ENCODE peak calls at places on chromosomes 1 and 21, in eight cellular contexts. U is right lobe of liver, C is A549, B is ovary, G is HCT116, H is prostate gland, K is esophagus squamous epithelium, R is body of pancreas. N is an unnamed sample.

GRCh38 chr1:153606194-153606593 is 6.7 kb downstream of the S100A16 start:
- DNase-seq in U (no peak), C (no peak), B (no peak), G (no peak), H (no peak), K (no peak), R (no peak), N (no peak)

GRCh38 chr1:176517484-176517883 is 54.5 kb downstream of the PAPPA2 start:
- DNase-seq in U (no peak), C (no peak), B (no peak), G (no peak), H (no peak), K (no peak), R (no peak), N (no peak)

GRCh38 chr21:43778469-43779335 is 2.6 kb upstream of the CSTB start:
- DNase-seq in U (no peak), C (no peak), B (no peak), G (no peak), H (no peak), K (no peak), R (no peak), N (no peak)

GRCh38 chr1:19622204-19622603 is 21.9 kb upstream of the NBL1 start:
- DNase-seq in U (no peak), C (no peak), B (no peak), G (no peak), H (no peak), K (no peak), R (no peak), N (no peak)

GRCh38 chr1:194534784-194535183 is 1348.4 kb upstream of the B3GALT2 start:
- DNase-seq in U (no peak), C (no peak), B (no peak), G (no peak), H (no peak), K (no peak), R (no peak), N (no peak)

GRCh38 chr1:181784039-181784683 is 277.4 kb downstream of the ZNF648 start:
- DNase-seq in U (no peak), C (no peak), B (no peak), G (no peak), H (peak), K (no peak), R (no peak), N (peak)

GRCh38 chr1:1841575-1841991 is 49.3 kb downstream of the GNB1 start:
- DNase-seq in U (no peak), C (no peak), B (no peak), G (no peak), H (no peak), K (no peak), R (no peak), N (no peak)

GRCh38 chr1:210477328-210477924 is 148.7 kb downstream of the HHAT start:
- DNase-seq in U (no peak), C (no peak), B (no peak), G (peak), H (no peak), K (no peak), R (no peak), N (no peak)

GRCh38 chr1:1349256-1350012 is at the start of gene DVL1:
- DNase-seq in U (peak), C (no peak), B (peak), G (no peak), H (peak), K (no peak), R (peak), N (peak)

GRCh38 chr1:164914208-164914607 is 355.2 kb downstream of the PBX1 start:
- DNase-seq in U (no peak), C (no peak), B (no peak), G (no peak), H (peak), K (no peak), R (no peak), N (no peak)

GRCh38 chr1:224668991-224669390 is 52.9 kb downstream of the CNIH3 start:
- DNase-seq in U (no peak), C (no peak), B (no peak), G (no peak), H (no peak), K (no peak), R (peak), N (peak)

GRCh38 chr1:7278045-7278444 is 492.8 kb downstream of the CAMTA1 start:
- DNase-seq in U (no peak), C (no peak), B (no peak), G (no peak), H (no peak), K (no peak), R (no peak), N (no peak)

GRCh38 chr1:157968503-157968902 is 24.9 kb upstream of the KIRREL1 start:
- DNase-seq in U (peak), C (peak), B (no peak), G (no peak), H (no peak), K (no peak), R (peak), N (peak)

GRCh38 chr1:58660105-58660504 is 39.8 kb downstream of the MYSM1 start:
- DNase-seq in U (no peak), C (no peak), B (no peak), G (no peak), H (no peak), K (no peak), R (no peak), N (no peak)

GRCh38 chr1:111978695-111979094 is 10.8 kb downstream of the KCND3 start:
- DNase-seq in U (no peak), C (no peak), B (no peak), G (no peak), H (no peak), K (no peak), R (no peak), N (no peak)

GRCh38 chr1:185250063-185250462 is 67.0 kb downstream of the IVNS1ABP start:
- DNase-seq in U (no peak), C (no peak), B (no peak), G (no peak), H (no peak), K (no peak), R (no peak), N (no peak)

GRCh38 chr1:78918157-78918556 is 88.4 kb downstream of the ADGRL4 start:
- DNase-seq in U (no peak), C (no peak), B (no peak), G (no peak), H (no peak), K (no peak), R (no peak), N (no peak)

GRCh38 chr1:234893359-234893724 is 235.3 kb downstream of the TOMM20 start:
- DNase-seq in U (no peak), C (no peak), B (no peak), G (no peak), H (no peak), K (no peak), R (no peak), N (no peak)

GRCh38 chr1:20846461-20847374 is 59.6 kb upstream of the HP1BP3 start:
- DNase-seq in U (no peak), C (no peak), B (no peak), G (no peak), H (no peak), K (no peak), R (no peak), N (no peak)

GRCh38 chr1:161706116-161706482 is 930 bp upstream of the FCRLA start:
- DNase-seq in U (no peak), C (no peak), B (no peak), G (no peak), H (no peak), K (no peak), R (no peak), N (no peak)

GRCh38 chr1:27487927-27488522 is 1.9 kb downstream of the WASF2 start:
- DNase-seq in U (no peak), C (no peak), B (no peak), G (no peak), H (no peak), K (no peak), R (no peak), N (no peak)

GRCh38 chr1:205147191-205147590 is 25.4 kb upstream of the RBBP5 start:
- DNase-seq in U (no peak), C (no peak), B (no peak), G (no peak), H (no peak), K (no peak), R (no peak), N (peak)

GRCh38 chr1:234647245-234647644 is 37.3 kb upstream of the IRF2BP2 start:
- DNase-seq in U (no peak), C (no peak), B (no peak), G (no peak), H (no peak), K (no peak), R (peak), N (no peak)

GRCh38 chr1:162373541-162374375 is 2.9 kb downstream of the SPATA46 start:
- DNase-seq in U (peak), C (peak), B (no peak), G (peak), H (no peak), K (no peak), R (no peak), N (no peak)

GRCh38 chr1:92960395-92961130 is 699 bp downstream of the DIPK1A start:
- DNase-seq in U (peak), C (peak), B (peak), G (peak), H (peak), K (no peak), R (peak), N (peak)

GRCh38 chr1:228391411-228392020 is 15.1 kb downstream of the TRIM11 start:
- DNase-seq in U (peak), C (no peak), B (peak), G (no peak), H (no peak), K (no peak), R (no peak), N (no peak)
- TF ChIP-seq POLR2A in U (no peak), C (no peak), B (no peak), G (no peak), H (no peak), K (no peak), R (no peak), N (no peak)

DNA sequence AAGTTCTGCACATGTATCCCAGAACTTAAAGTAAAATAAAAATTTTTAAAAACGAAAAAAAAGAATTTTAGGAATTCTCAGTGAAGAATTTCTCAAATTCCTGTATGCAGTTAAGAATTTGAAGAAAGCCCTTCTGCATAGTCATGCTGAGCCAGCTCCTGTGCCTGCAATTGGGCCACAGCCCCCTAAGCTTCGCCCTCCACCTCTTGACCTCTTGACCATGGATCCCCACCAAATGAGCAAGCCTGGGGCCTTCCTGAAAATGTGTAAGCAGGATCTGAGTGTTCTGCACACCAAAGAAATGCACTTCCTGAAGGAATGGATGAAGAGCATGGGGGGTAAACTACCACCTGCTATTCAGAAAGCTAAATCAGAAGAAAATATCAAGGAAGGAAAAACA is 52.0 kb downstream of the NBPF6 start:
- DNase-seq in U (no peak), C (no peak), B (no peak), G (no peak), H (no peak), K (no peak), R (no peak), N (no peak)
- H3K4me3 ChIP-seq in U (no peak), C (no peak), B (no peak), G (no peak), H (no peak), K (no peak), R (no peak), N (no peak)

GRCh38 chr1:203324103-203325003 is 19.0 kb downstream of the BTG2 start:
- DNase-seq in U (no peak), C (no peak), B (peak), G (no peak), H (peak), K (no peak), R (no peak), N (peak)

GRCh38 chr1:203320546-203321272 is 15.4 kb downstream of the BTG2 start:
- DNase-seq in U (no peak), C (no peak), B (peak), G (no peak), H (peak), K (peak), R (peak), N (peak)

GRCh38 chr1:203323587-203323986 is 18.3 kb downstream of the BTG2 start:
- DNase-seq in U (no peak), C (no peak), B (no peak), G (no peak), H (no peak), K (no peak), R (peak), N (peak)

GRCh38 chr1:203322480-203323179 is 17.3 kb downstream of the BTG2 start:
- DNase-seq in U (no peak), C (no peak), B (no peak), G (no peak), H (no peak), K (no peak), R (peak), N (peak)

GRCh38 chr1:203321273-203322052 is 16.1 kb downstream of the BTG2 start:
- DNase-seq in U (no peak), C (no peak), B (no peak), G (no peak), H (no peak), K (no peak), R (no peak), N (no peak)
- H3K27ac ChIP-seq in U (no peak), C (no peak), B (peak), G (no peak), H (peak), K (peak), R (peak), N (peak)

DNA sequence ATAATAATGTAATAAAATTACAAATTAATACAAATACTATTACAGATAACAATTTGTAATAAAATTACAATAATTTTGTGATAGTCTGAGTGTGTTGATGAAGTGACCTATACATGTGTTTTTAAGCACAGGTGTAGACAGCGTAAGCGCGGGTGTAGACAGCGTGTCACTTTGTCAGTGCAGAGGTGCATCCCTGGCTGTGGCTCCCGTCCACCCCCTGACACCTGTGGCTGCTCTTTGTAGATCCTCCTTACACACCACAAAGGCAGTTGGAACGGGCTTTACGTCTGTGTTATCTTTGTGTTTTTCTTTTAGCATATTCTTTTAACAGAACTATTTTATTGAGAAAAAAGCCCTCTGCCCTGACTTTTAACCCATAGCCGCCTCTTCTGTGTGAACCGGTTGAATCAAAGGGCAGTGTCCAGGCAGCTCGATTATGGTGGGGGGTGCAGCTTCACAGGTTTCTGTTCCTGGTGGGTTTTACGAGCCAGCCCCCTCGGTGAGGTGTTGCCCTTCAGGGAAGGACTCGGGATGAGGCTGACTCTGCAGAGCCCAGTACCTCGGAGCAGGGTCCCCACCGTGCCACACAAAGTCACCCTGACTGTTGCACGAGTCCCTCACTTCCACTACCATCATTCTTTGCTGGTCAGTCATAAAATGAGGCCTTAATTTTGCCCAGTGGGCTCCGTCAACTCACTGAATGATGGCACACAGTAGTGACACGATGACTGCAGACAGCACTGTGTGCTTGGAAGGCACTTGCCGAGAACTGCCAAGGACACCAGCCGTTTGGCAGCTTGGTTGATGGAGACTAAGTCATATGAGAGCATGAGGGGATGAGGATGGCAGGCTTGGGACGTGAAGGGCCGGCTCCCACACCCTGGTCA is 86.4 kb upstream of the COL6A1 start:
- DNase-seq in U (peak), C (no peak), B (no peak), G (no peak), H (no peak), K (no peak), R (no peak), N (no peak)
- TF ChIP-seq POLR2A in U (no peak), C (no peak), B (no peak), G (no peak), H (no peak), K (no peak), R (no peak), N (no peak)

DNA sequence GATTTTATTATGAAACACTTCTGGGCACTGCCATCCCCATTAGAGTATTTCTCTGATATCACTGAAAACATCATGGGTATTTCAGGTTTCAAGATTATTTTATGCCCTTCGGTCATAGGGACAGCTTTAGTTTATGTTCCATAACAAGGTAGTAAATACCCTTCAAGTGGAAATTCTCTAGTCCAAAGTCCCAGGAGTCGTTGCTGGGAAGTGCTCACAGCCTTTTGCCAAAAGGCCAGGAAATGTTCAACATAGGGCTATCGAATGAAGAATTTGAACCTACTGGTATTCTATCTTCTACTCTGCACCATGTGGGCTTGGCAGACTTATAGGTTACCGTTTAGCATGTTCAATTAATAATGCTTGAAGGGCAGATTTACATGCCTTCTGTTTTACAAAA is 7.7 kb upstream of the MFSD2A start:
- DNase-seq in U (no peak), C (no peak), B (no peak), G (no peak), H (no peak), K (no peak), R (no peak), N (no peak)
- H3K4me3 ChIP-seq in U (no peak), C (no peak), B (no peak), G (no peak), H (no peak), K (no peak), R (no peak), N (no peak)

GRCh38 chr1:74197255-74197654 is 721 bp downstream of the LRRIQ3 start:
- DNase-seq in U (no peak), C (no peak), B (no peak), G (no peak), H (no peak), K (no peak), R (no peak), N (no peak)
- H3K27ac ChIP-seq in U (no peak), C (peak), B (no peak), G (no peak), H (no peak), K (peak), R (no peak), N (no peak)

GRCh38 chr1:9459784-9460407 is 79.4 kb upstream of the SLC25A33 start:
- DNase-seq in U (peak), C (no peak), B (no peak), G (no peak), H (no peak), K (no peak), R (no peak), N (no peak)

GRCh38 chr1:9466780-9467755 is 72.2 kb upstream of the SLC25A33 start:
- DNase-seq in U (peak), C (no peak), B (peak), G (no peak), H (peak), K (no peak), R (peak), N (no peak)

GRCh38 chr1:9465640-9466039 is 73.6 kb upstream of the SLC25A33 start:
- DNase-seq in U (peak), C (no peak), B (no peak), G (no peak), H (no peak), K (no peak), R (no peak), N (no peak)
- TF ChIP-seq POLR2A in U (peak), C (no peak), B (no peak), G (no peak), H (no peak), K (no peak), R (no peak), N (no peak)

GRCh38 chr1:201503397-201504176 is 3.3 kb downstream of the CSRP1 start:
- DNase-seq in U (peak), C (peak), B (peak), G (no peak), H (peak), K (no peak), R (peak), N (peak)
- H3K4me3 ChIP-seq in U (peak), C (peak), B (peak), G (no peak), H (no peak), K (peak), R (no peak), N (no peak)

GRCh38 chr21:41229527-41230248 is 61.7 kb downstream of the BACE2 start:
- DNase-seq in U (no peak), C (no peak), B (no peak), G (no peak), H (no peak), K (no peak), R (no peak), N (no peak)
- H3K27ac ChIP-seq in U (no peak), C (no peak), B (no peak), G (no peak), H (no peak), K (no peak), R (no peak), N (no peak)